ENCODE peak calls at places on chromosomes 6 and 20, in eight cellular contexts. One of them, this sample, is unnamed.

GRCh38 chr20:58692579-58693225 is at the start of gene NPEPL1:
- DNase-seq in fibroblast of mammary gland: peak
- DNase-seq in CD4-positive, CD25-positive, alpha-beta regulatory T cell: peak
- DNase-seq in A549: peak
- DNase-seq in IMR-90: peak
- DNase-seq in cardiac fibroblast: peak
- DNase-seq in CD8-positive, alpha-beta memory T cell: peak
- DNase-seq in iPS DF 6.9: peak
- DNase-seq in this sample: no peak

GRCh38 chr6:15443119-15443518 is 197.2 kb downstream of the JARID2 start:
- DNase-seq in fibroblast of mammary gland: peak
- DNase-seq in CD4-positive, CD25-positive, alpha-beta regulatory T cell: no peak
- DNase-seq in A549: peak
- DNase-seq in IMR-90: peak
- DNase-seq in cardiac fibroblast: peak
- DNase-seq in CD8-positive, alpha-beta memory T cell: no peak
- DNase-seq in iPS DF 6.9: no peak
- DNase-seq in this sample: peak

GRCh38 chr6:4613795-4614194 is 162.4 kb upstream of the CDYL start:
- DNase-seq in fibroblast of mammary gland: no peak
- DNase-seq in CD4-positive, CD25-positive, alpha-beta regulatory T cell: no peak
- DNase-seq in A549: no peak
- DNase-seq in IMR-90: no peak
- DNase-seq in cardiac fibroblast: no peak
- DNase-seq in CD8-positive, alpha-beta memory T cell: no peak
- DNase-seq in iPS DF 6.9: no peak
- DNase-seq in this sample: no peak

GRCh38 chr20:34190679-34191090 is 50.5 kb upstream of the ASIP start:
- DNase-seq in fibroblast of mammary gland: peak
- DNase-seq in CD4-positive, CD25-positive, alpha-beta regulatory T cell: peak
- DNase-seq in A549: peak
- DNase-seq in IMR-90: peak
- DNase-seq in cardiac fibroblast: peak
- DNase-seq in CD8-positive, alpha-beta memory T cell: no peak
- DNase-seq in iPS DF 6.9: peak
- DNase-seq in this sample: peak

GRCh38 chr6:159754401-159754800 is 7.4 kb upstream of the ACAT2 start:
- DNase-seq in fibroblast of mammary gland: no peak
- DNase-seq in CD4-positive, CD25-positive, alpha-beta regulatory T cell: no peak
- DNase-seq in A549: no peak
- DNase-seq in IMR-90: no peak
- DNase-seq in cardiac fibroblast: no peak
- DNase-seq in CD8-positive, alpha-beta memory T cell: no peak
- DNase-seq in iPS DF 6.9: no peak
- DNase-seq in this sample: no peak

GRCh38 chr6:111122458-111123286 is 35.4 kb downstream of the SLC16A10 start:
- DNase-seq in fibroblast of mammary gland: no peak
- DNase-seq in CD4-positive, CD25-positive, alpha-beta regulatory T cell: no peak
- DNase-seq in A549: no peak
- DNase-seq in IMR-90: no peak
- DNase-seq in cardiac fibroblast: no peak
- DNase-seq in CD8-positive, alpha-beta memory T cell: no peak
- DNase-seq in iPS DF 6.9: no peak
- DNase-seq in this sample: no peak

GRCh38 chr6:32972353-32973143 is 4.2 kb downstream of the BRD2 start:
- DNase-seq in fibroblast of mammary gland: no peak
- DNase-seq in CD4-positive, CD25-positive, alpha-beta regulatory T cell: peak
- DNase-seq in A549: no peak
- DNase-seq in IMR-90: no peak
- DNase-seq in cardiac fibroblast: no peak
- DNase-seq in CD8-positive, alpha-beta memory T cell: peak
- DNase-seq in iPS DF 6.9: no peak
- DNase-seq in this sample: no peak

GRCh38 chr6:89131599-89131998 is 13.7 kb upstream of the SRSF12 start:
- DNase-seq in fibroblast of mammary gland: no peak
- DNase-seq in CD4-positive, CD25-positive, alpha-beta regulatory T cell: no peak
- DNase-seq in A549: no peak
- DNase-seq in IMR-90: no peak
- DNase-seq in cardiac fibroblast: no peak
- DNase-seq in CD8-positive, alpha-beta memory T cell: no peak
- DNase-seq in iPS DF 6.9: no peak
- DNase-seq in this sample: no peak

GRCh38 chr20:40651121-40651520 is 37.9 kb downstream of the MAFB start:
- DNase-seq in fibroblast of mammary gland: peak
- DNase-seq in CD4-positive, CD25-positive, alpha-beta regulatory T cell: no peak
- DNase-seq in A549: no peak
- DNase-seq in IMR-90: peak
- DNase-seq in cardiac fibroblast: peak
- DNase-seq in CD8-positive, alpha-beta memory T cell: no peak
- DNase-seq in iPS DF 6.9: no peak
- DNase-seq in this sample: no peak

GRCh38 chr6:44593539-44593944 is 206.0 kb downstream of the CDC5L start:
- DNase-seq in fibroblast of mammary gland: peak
- DNase-seq in CD4-positive, CD25-positive, alpha-beta regulatory T cell: peak
- DNase-seq in A549: peak
- DNase-seq in IMR-90: peak
- DNase-seq in cardiac fibroblast: peak
- DNase-seq in CD8-positive, alpha-beta memory T cell: peak
- DNase-seq in iPS DF 6.9: peak
- DNase-seq in this sample: no peak

GRCh38 chr6:14682821-14683220 is 563.0 kb upstream of the JARID2 start:
- DNase-seq in fibroblast of mammary gland: peak
- DNase-seq in CD4-positive, CD25-positive, alpha-beta regulatory T cell: no peak
- DNase-seq in A549: no peak
- DNase-seq in IMR-90: peak
- DNase-seq in cardiac fibroblast: peak
- DNase-seq in CD8-positive, alpha-beta memory T cell: no peak
- DNase-seq in iPS DF 6.9: no peak
- DNase-seq in this sample: peak

GRCh38 chr6:4510906-4511625 is 265.1 kb upstream of the CDYL start:
- DNase-seq in fibroblast of mammary gland: no peak
- DNase-seq in CD4-positive, CD25-positive, alpha-beta regulatory T cell: no peak
- DNase-seq in A549: no peak
- DNase-seq in IMR-90: no peak
- DNase-seq in cardiac fibroblast: no peak
- DNase-seq in CD8-positive, alpha-beta memory T cell: no peak
- DNase-seq in iPS DF 6.9: no peak
- DNase-seq in this sample: no peak

GRCh38 chr6:143149771-143150170 is 89.1 kb downstream of the AIG1 start:
- DNase-seq in fibroblast of mammary gland: peak
- DNase-seq in CD4-positive, CD25-positive, alpha-beta regulatory T cell: no peak
- DNase-seq in A549: no peak
- DNase-seq in IMR-90: peak
- DNase-seq in cardiac fibroblast: peak
- DNase-seq in CD8-positive, alpha-beta memory T cell: no peak
- DNase-seq in iPS DF 6.9: no peak
- DNase-seq in this sample: no peak

GRCh38 chr6:24922174-24922573 is 13.6 kb downstream of the RIPOR2 start:
- DNase-seq in fibroblast of mammary gland: no peak
- DNase-seq in CD4-positive, CD25-positive, alpha-beta regulatory T cell: no peak
- DNase-seq in A549: no peak
- DNase-seq in IMR-90: no peak
- DNase-seq in cardiac fibroblast: no peak
- DNase-seq in CD8-positive, alpha-beta memory T cell: no peak
- DNase-seq in iPS DF 6.9: no peak
- DNase-seq in this sample: no peak
- H3K4me3 ChIP-seq in fibroblast of mammary gland: no peak
- H3K4me3 ChIP-seq in CD4-positive, CD25-positive, alpha-beta regulatory T cell: peak
- H3K4me3 ChIP-seq in A549: no peak
- H3K4me3 ChIP-seq in IMR-90: no peak
- H3K4me3 ChIP-seq in cardiac fibroblast: no peak
- H3K4me3 ChIP-seq in CD8-positive, alpha-beta memory T cell: no peak
- H3K4me3 ChIP-seq in iPS DF 6.9: no peak
- H3K4me3 ChIP-seq in this sample: no peak

GRCh38 chr6:157551041-157551832 is 170.2 kb downstream of the ZDHHC14 start:
- DNase-seq in fibroblast of mammary gland: no peak
- DNase-seq in CD4-positive, CD25-positive, alpha-beta regulatory T cell: no peak
- DNase-seq in A549: no peak
- DNase-seq in IMR-90: no peak
- DNase-seq in cardiac fibroblast: no peak
- DNase-seq in CD8-positive, alpha-beta memory T cell: no peak
- DNase-seq in iPS DF 6.9: no peak
- DNase-seq in this sample: no peak

GRCh38 chr6:157547112-157547511 is 166.1 kb downstream of the ZDHHC14 start:
- DNase-seq in fibroblast of mammary gland: no peak
- DNase-seq in CD4-positive, CD25-positive, alpha-beta regulatory T cell: no peak
- DNase-seq in A549: no peak
- DNase-seq in IMR-90: no peak
- DNase-seq in cardiac fibroblast: no peak
- DNase-seq in CD8-positive, alpha-beta memory T cell: no peak
- DNase-seq in iPS DF 6.9: no peak
- DNase-seq in this sample: no peak

GRCh38 chr6:157550114-157550989 is 169.4 kb downstream of the ZDHHC14 start:
- DNase-seq in fibroblast of mammary gland: no peak
- DNase-seq in CD4-positive, CD25-positive, alpha-beta regulatory T cell: no peak
- DNase-seq in A549: no peak
- DNase-seq in IMR-90: no peak
- DNase-seq in cardiac fibroblast: no peak
- DNase-seq in CD8-positive, alpha-beta memory T cell: peak
- DNase-seq in iPS DF 6.9: no peak
- DNase-seq in this sample: no peak

GRCh38 chr6:157549468-157549745 is 168.4 kb downstream of the ZDHHC14 start:
- DNase-seq in fibroblast of mammary gland: no peak
- DNase-seq in CD4-positive, CD25-positive, alpha-beta regulatory T cell: no peak
- DNase-seq in A549: no peak
- DNase-seq in IMR-90: no peak
- DNase-seq in cardiac fibroblast: no peak
- DNase-seq in CD8-positive, alpha-beta memory T cell: no peak
- DNase-seq in iPS DF 6.9: no peak
- DNase-seq in this sample: no peak

GRCh38 chr6:157548635-157549467 is 167.9 kb downstream of the ZDHHC14 start:
- DNase-seq in fibroblast of mammary gland: no peak
- DNase-seq in CD4-positive, CD25-positive, alpha-beta regulatory T cell: no peak
- DNase-seq in A549: no peak
- DNase-seq in IMR-90: no peak
- DNase-seq in cardiac fibroblast: no peak
- DNase-seq in CD8-positive, alpha-beta memory T cell: no peak
- DNase-seq in iPS DF 6.9: no peak
- DNase-seq in this sample: no peak
- H3K4me3 ChIP-seq in fibroblast of mammary gland: no peak
- H3K4me3 ChIP-seq in CD4-positive, CD25-positive, alpha-beta regulatory T cell: no peak
- H3K4me3 ChIP-seq in A549: no peak
- H3K4me3 ChIP-seq in IMR-90: no peak
- H3K4me3 ChIP-seq in cardiac fibroblast: no peak
- H3K4me3 ChIP-seq in CD8-positive, alpha-beta memory T cell: no peak
- H3K4me3 ChIP-seq in iPS DF 6.9: no peak
- H3K4me3 ChIP-seq in this sample: no peak

GRCh38 chr6:125961117-125961516 is 4.5 kb downstream of the HINT3 start:
- DNase-seq in fibroblast of mammary gland: no peak
- DNase-seq in CD4-positive, CD25-positive, alpha-beta regulatory T cell: no peak
- DNase-seq in A549: no peak
- DNase-seq in IMR-90: no peak
- DNase-seq in cardiac fibroblast: no peak
- DNase-seq in CD8-positive, alpha-beta memory T cell: no peak
- DNase-seq in iPS DF 6.9: no peak
- DNase-seq in this sample: no peak

GRCh38 chr6:125966569-125966968 is 10.0 kb downstream of the HINT3 start:
- DNase-seq in fibroblast of mammary gland: no peak
- DNase-seq in CD4-positive, CD25-positive, alpha-beta regulatory T cell: no peak
- DNase-seq in A549: no peak
- DNase-seq in IMR-90: no peak
- DNase-seq in cardiac fibroblast: no peak
- DNase-seq in CD8-positive, alpha-beta memory T cell: no peak
- DNase-seq in iPS DF 6.9: no peak
- DNase-seq in this sample: no peak

GRCh38 chr6:125957845-125958244 is 1.3 kb downstream of the HINT3 start:
- DNase-seq in fibroblast of mammary gland: peak
- DNase-seq in CD4-positive, CD25-positive, alpha-beta regulatory T cell: no peak
- DNase-seq in A549: peak
- DNase-seq in IMR-90: peak
- DNase-seq in cardiac fibroblast: peak
- DNase-seq in CD8-positive, alpha-beta memory T cell: no peak
- DNase-seq in iPS DF 6.9: no peak
- DNase-seq in this sample: no peak

GRCh38 chr6:125968493-125968892 is 11.9 kb downstream of the HINT3 start:
- DNase-seq in fibroblast of mammary gland: no peak
- DNase-seq in CD4-positive, CD25-positive, alpha-beta regulatory T cell: no peak
- DNase-seq in A549: no peak
- DNase-seq in IMR-90: no peak
- DNase-seq in cardiac fibroblast: no peak
- DNase-seq in CD8-positive, alpha-beta memory T cell: no peak
- DNase-seq in iPS DF 6.9: no peak
- DNase-seq in this sample: no peak

DNA sequence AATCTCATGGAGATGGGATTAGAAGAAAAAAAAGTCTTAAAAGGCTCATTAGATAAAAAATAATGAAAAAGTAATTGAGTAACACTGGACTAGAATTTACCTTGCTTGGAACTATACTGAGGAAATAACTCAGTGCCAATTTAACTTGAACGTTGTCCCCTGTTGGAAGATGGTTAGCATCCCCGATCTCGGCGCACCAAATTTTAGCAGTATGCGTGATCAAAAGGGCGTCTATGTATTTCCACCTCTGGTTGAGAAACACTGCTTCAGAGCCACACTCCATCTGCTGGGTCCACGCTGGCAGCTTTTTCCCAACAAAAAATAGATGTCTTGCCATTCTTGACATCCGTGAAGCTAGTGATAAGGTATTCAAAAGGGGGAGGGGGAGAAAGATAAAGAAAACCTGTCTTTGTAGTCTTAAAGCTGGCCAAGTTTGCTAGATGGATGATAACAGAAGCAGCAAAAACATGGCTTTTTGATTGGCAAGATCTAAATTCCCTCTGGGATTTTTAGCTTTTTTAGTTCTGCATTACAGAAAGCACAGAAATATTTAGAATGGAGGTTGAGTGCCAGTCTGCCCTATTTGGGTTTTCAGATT is 6.4 kb downstream of the HINT3 start:
- DNase-seq in fibroblast of mammary gland: no peak
- DNase-seq in CD4-positive, CD25-positive, alpha-beta regulatory T cell: no peak
- DNase-seq in A549: no peak
- DNase-seq in IMR-90: no peak
- DNase-seq in cardiac fibroblast: no peak
- DNase-seq in CD8-positive, alpha-beta memory T cell: no peak
- DNase-seq in iPS DF 6.9: no peak
- DNase-seq in this sample: no peak
- H3K4me3 ChIP-seq in fibroblast of mammary gland: no peak
- H3K4me3 ChIP-seq in CD4-positive, CD25-positive, alpha-beta regulatory T cell: no peak
- H3K4me3 ChIP-seq in A549: no peak
- H3K4me3 ChIP-seq in IMR-90: no peak
- H3K4me3 ChIP-seq in cardiac fibroblast: no peak
- H3K4me3 ChIP-seq in CD8-positive, alpha-beta memory T cell: no peak
- H3K4me3 ChIP-seq in iPS DF 6.9: no peak
- H3K4me3 ChIP-seq in this sample: no peak

GRCh38 chr6:18447552-18447951 is 60.4 kb downstream of the RNF144B start:
- DNase-seq in fibroblast of mammary gland: peak
- DNase-seq in CD4-positive, CD25-positive, alpha-beta regulatory T cell: no peak
- DNase-seq in A549: no peak
- DNase-seq in IMR-90: peak
- DNase-seq in cardiac fibroblast: no peak
- DNase-seq in CD8-positive, alpha-beta memory T cell: no peak
- DNase-seq in iPS DF 6.9: no peak
- DNase-seq in this sample: no peak
- H3K4me3 ChIP-seq in fibroblast of mammary gland: no peak
- H3K4me3 ChIP-seq in CD4-positive, CD25-positive, alpha-beta regulatory T cell: no peak
- H3K4me3 ChIP-seq in A549: no peak
- H3K4me3 ChIP-seq in IMR-90: no peak
- H3K4me3 ChIP-seq in cardiac fibroblast: no peak
- H3K4me3 ChIP-seq in CD8-positive, alpha-beta memory T cell: no peak
- H3K4me3 ChIP-seq in iPS DF 6.9: no peak
- H3K4me3 ChIP-seq in this sample: no peak

GRCh38 chr6:100166991-100167390 is 173.0 kb upstream of the MCHR2 start:
- DNase-seq in fibroblast of mammary gland: no peak
- DNase-seq in CD4-positive, CD25-positive, alpha-beta regulatory T cell: no peak
- DNase-seq in A549: no peak
- DNase-seq in IMR-90: no peak
- DNase-seq in cardiac fibroblast: no peak
- DNase-seq in CD8-positive, alpha-beta memory T cell: no peak
- DNase-seq in iPS DF 6.9: no peak
- DNase-seq in this sample: no peak
- H3K4me3 ChIP-seq in fibroblast of mammary gland: no peak
- H3K4me3 ChIP-seq in CD4-positive, CD25-positive, alpha-beta regulatory T cell: no peak
- H3K4me3 ChIP-seq in A549: no peak
- H3K4me3 ChIP-seq in IMR-90: no peak
- H3K4me3 ChIP-seq in cardiac fibroblast: no peak
- H3K4me3 ChIP-seq in CD8-positive, alpha-beta memory T cell: no peak
- H3K4me3 ChIP-seq in iPS DF 6.9: no peak
- H3K4me3 ChIP-seq in this sample: no peak